ENCODE peak calls at places on chromosomes 13 and 19, in four cellular contexts. Q is WTC11, G is AG09319, O is cardiac fibroblast. J is an unnamed sample.

GRCh38 chr13:113178070-113178895 is 19.8 kb downstream of the PROZ start:
- DNase-seq in Q (no peak), G (peak), O (peak), J (peak)

GRCh38 chr19:55342044-55342531 is 2.4 kb downstream of the KMT5C start:
- DNase-seq in Q (no peak), G (no peak), O (no peak), J (no peak)

GRCh38 chr13:39676315-39676876 is 20.9 kb downstream of the COG6 start:
- DNase-seq in Q (no peak), G (no peak), O (peak), J (peak)

GRCh38 chr13:60335531-60335930 is 61.5 kb upstream of the TDRD3 start:
- DNase-seq in Q (no peak), G (no peak), O (peak), J (peak)

GRCh38 chr13:44306401-44307192 is 67.0 kb upstream of the SERP2 start:
- DNase-seq in Q (peak), G (peak), O (peak), J (peak)

GRCh38 chr13:111516712-111517640 is 196.5 kb downstream of the TEX29 start:
- DNase-seq in Q (no peak), G (no peak), O (no peak), J (no peak)

GRCh38 chr13:36090592-36090991 is 40.6 kb downstream of the DCLK1 start:
- DNase-seq in Q (no peak), G (no peak), O (no peak), J (peak)

GRCh38 chr13:102227696-102228095 is 174.2 kb downstream of the FGF14 start:
- DNase-seq in Q (no peak), G (no peak), O (no peak), J (no peak)

GRCh38 chr13:44726214-44726613 is 150.1 kb upstream of the TSC22D1 start:
- DNase-seq in Q (no peak), G (peak), O (peak), J (peak)